ENCODE peak calls at places on chromosome 12, in seven cellular contexts. E, M, R, O, A, H and N are unnamed samples.

GRCh38 chr12:118126119-118126757 is 9.7 kb upstream of the PEBP1 start:
- DNase-seq in E (no peak), M (peak; percentile 82), R (no peak), O (peak; percentile 16), A (no peak), H (no peak), N (peak; percentile 59)

GRCh38 chr12:66149702-66150398 is 19.3 kb upstream of the LLPH start:
- DNase-seq in E (peak; percentile 98), M (no peak), R (no peak), O (no peak), A (no peak), H (no peak), N (no peak)

GRCh38 chr12:121828826-121829225 is 25.0 kb downstream of the SETD1B start:
- DNase-seq in E (no peak), M (no peak), R (no peak), O (no peak), A (no peak), H (no peak), N (no peak)

GRCh38 chr12:24938341-24938740 is 10.6 kb downstream of the BCAT1 start:
- DNase-seq in E (no peak), M (no peak), R (no peak), O (no peak), A (no peak), H (no peak), N (no peak)

GRCh38 chr12:21330682-21331253 is 3.9 kb downstream of the SLCO1A2 start:
- DNase-seq in E (no peak), M (no peak), R (no peak), O (no peak), A (peak; percentile 11), H (no peak), N (no peak)

GRCh38 chr12:1473418-1473817 is 121.0 kb downstream of the FBXL14 start:
- DNase-seq in E (peak; percentile 87), M (no peak), R (no peak), O (no peak), A (no peak), H (no peak), N (peak; percentile 81)

GRCh38 chr12:110661337-110661972 is 27.5 kb downstream of the HVCN1 start:
- DNase-seq in E (peak; percentile 99), M (peak; percentile 73), R (no peak), O (no peak), A (no peak), H (peak; percentile 29), N (peak; percentile 87)

GRCh38 chr12:122413516-122414404 is 8.7 kb downstream of the CLIP1 start:
- DNase-seq in E (peak; percentile 76), M (no peak), R (no peak), O (no peak), A (no peak), H (no peak), N (no peak)

GRCh38 chr12:26338574-26339572 is 143.5 kb downstream of the SSPN start:
- DNase-seq in E (peak; percentile 29), M (no peak), R (peak; percentile 29), O (peak; percentile 86), A (no peak), H (no peak), N (no peak)

GRCh38 chr12:74021937-74022336 is 515.7 kb upstream of the ATXN7L3B start:
- DNase-seq in E (peak; percentile 63), M (no peak), R (no peak), O (peak; percentile 66), A (peak; percentile 56), H (no peak), N (peak; percentile 77)

GRCh38 chr12:128786741-128787391 is 36.9 kb downstream of the SLC15A4 start:
- DNase-seq in E (no peak), M (peak; percentile 54), R (no peak), O (no peak), A (no peak), H (no peak), N (no peak)

GRCh38 chr12:115990241-115990640 is 287.3 kb downstream of the MED13L start:
- DNase-seq in E (no peak), M (no peak), R (no peak), O (no peak), A (no peak), H (no peak), N (no peak)

GRCh38 chr12:54587315-54587821 is 1.1 kb downstream of the PPP1R1A start:
- DNase-seq in E (no peak), M (no peak), R (no peak), O (peak; percentile 22), A (no peak), H (no peak), N (no peak)

GRCh38 chr12:6554990-6555691 is 701 bp downstream of the IFFO1 start:
- DNase-seq in E (no peak), M (no peak), R (no peak), O (no peak), A (no peak), H (no peak), N (peak; percentile 85)

GRCh38 chr12:130144256-130144655 is 18.0 kb upstream of the FZD10 start:
- DNase-seq in E (no peak), M (no peak), R (no peak), O (no peak), A (no peak), H (no peak), N (peak; percentile 51)

GRCh38 chr12:14460212-14460841 is 94.8 kb downstream of the ATF7IP start:
- DNase-seq in E (no peak), M (no peak), R (no peak), O (no peak), A (no peak), H (no peak), N (no peak)

GRCh38 chr12:75759842-75760260 is 248.4 kb upstream of the KRR1 start:
- DNase-seq in E (peak; percentile 17), M (no peak), R (no peak), O (no peak), A (peak; percentile 64), H (no peak), N (no peak)

GRCh38 chr12:92141585-92142244 is 3.9 kb downstream of the BTG1 start:
- DNase-seq in E (no peak), M (no peak), R (peak; percentile 57), O (no peak), A (no peak), H (peak; percentile 30), N (no peak)

GRCh38 chr12:60093428-60093827 is 497.6 kb downstream of the SLC16A7 start:
- DNase-seq in E (no peak), M (no peak), R (no peak), O (no peak), A (no peak), H (no peak), N (no peak)

GRCh38 chr12:34390171-34390841 is 368.0 kb downstream of the ALG10 start:
- DNase-seq in E (no peak), M (peak; percentile 48), R (no peak), O (no peak), A (no peak), H (no peak), N (peak; percentile 56)

GRCh38 chr12:14365294-14366210 is at the start of gene ATF7IP:
- DNase-seq in E (peak; percentile 99), M (peak; percentile 97), R (peak; percentile 92), O (peak; percentile 95), A (peak; percentile 99), H (peak; percentile 95), N (peak; percentile 98)

GRCh38 chr12:115398311-115398781 is 714.4 kb upstream of the TBX3 start:
- DNase-seq in E (no peak), M (no peak), R (no peak), O (no peak), A (no peak), H (no peak), N (no peak)